ENCODE peak calls at places on chromosomes 12 and 14, in ten cellular contexts. One of them, this sample, is unnamed.

GRCh38 chr12:92193063-92193462 is 47.4 kb upstream of the BTG1 start:
- DNase-seq in heart left ventricle: no peak
- DNase-seq in transverse colon: no peak
- DNase-seq in breast epithelium: no peak
- DNase-seq in uterus: no peak
- DNase-seq in lower leg skin: no peak
- DNase-seq in thyroid gland: no peak
- DNase-seq in esophagus squamous epithelium: no peak
- DNase-seq in prostate gland: no peak
- DNase-seq in Peyer's patch: no peak
- DNase-seq in this sample: no peak

GRCh38 chr12:71636704-71637115 is 26.9 kb downstream of the ZFC3H1 start:
- DNase-seq in heart left ventricle: no peak
- DNase-seq in transverse colon: no peak
- DNase-seq in breast epithelium: no peak
- DNase-seq in uterus: no peak
- DNase-seq in lower leg skin: no peak
- DNase-seq in thyroid gland: no peak
- DNase-seq in esophagus squamous epithelium: no peak
- DNase-seq in prostate gland: peak
- DNase-seq in Peyer's patch: no peak
- DNase-seq in this sample: no peak

GRCh38 chr12:24780969-24781368 is 167.9 kb downstream of the BCAT1 start:
- DNase-seq in heart left ventricle: no peak
- DNase-seq in transverse colon: no peak
- DNase-seq in breast epithelium: no peak
- DNase-seq in uterus: no peak
- DNase-seq in lower leg skin: no peak
- DNase-seq in thyroid gland: no peak
- DNase-seq in esophagus squamous epithelium: no peak
- DNase-seq in prostate gland: no peak
- DNase-seq in Peyer's patch: no peak
- DNase-seq in this sample: no peak

GRCh38 chr14:104893435-104894207 is 28.6 kb downstream of the CEP170B start:
- DNase-seq in heart left ventricle: no peak
- DNase-seq in transverse colon: peak
- DNase-seq in breast epithelium: no peak
- DNase-seq in uterus: peak
- DNase-seq in lower leg skin: peak
- DNase-seq in thyroid gland: no peak
- DNase-seq in esophagus squamous epithelium: no peak
- DNase-seq in prostate gland: peak
- DNase-seq in Peyer's patch: peak
- DNase-seq in this sample: no peak

GRCh38 chr12:1977109-1977508 is 27.1 kb downstream of the DCP1B start:
- DNase-seq in heart left ventricle: no peak
- DNase-seq in transverse colon: no peak
- DNase-seq in breast epithelium: no peak
- DNase-seq in uterus: no peak
- DNase-seq in lower leg skin: no peak
- DNase-seq in thyroid gland: no peak
- DNase-seq in esophagus squamous epithelium: no peak
- DNase-seq in prostate gland: no peak
- DNase-seq in Peyer's patch: no peak
- DNase-seq in this sample: no peak

GRCh38 chr12:66708704-66709443 is 30.0 kb upstream of the GRIP1 start:
- DNase-seq in heart left ventricle: no peak
- DNase-seq in transverse colon: no peak
- DNase-seq in breast epithelium: no peak
- DNase-seq in uterus: no peak
- DNase-seq in lower leg skin: no peak
- DNase-seq in thyroid gland: no peak
- DNase-seq in esophagus squamous epithelium: no peak
- DNase-seq in prostate gland: no peak
- DNase-seq in Peyer's patch: no peak
- DNase-seq in this sample: no peak

GRCh38 chr12:100127766-100128508 is 14.7 kb downstream of the BLTP3B start:
- DNase-seq in heart left ventricle: no peak
- DNase-seq in transverse colon: no peak
- DNase-seq in breast epithelium: no peak
- DNase-seq in uterus: peak
- DNase-seq in lower leg skin: no peak
- DNase-seq in thyroid gland: no peak
- DNase-seq in esophagus squamous epithelium: no peak
- DNase-seq in prostate gland: no peak
- DNase-seq in Peyer's patch: no peak
- DNase-seq in this sample: no peak

GRCh38 chr14:102019141-102019540 is 54.8 kb downstream of the DYNC1H1 start:
- DNase-seq in heart left ventricle: no peak
- DNase-seq in transverse colon: no peak
- DNase-seq in breast epithelium: no peak
- DNase-seq in uterus: no peak
- DNase-seq in lower leg skin: no peak
- DNase-seq in thyroid gland: no peak
- DNase-seq in esophagus squamous epithelium: no peak
- DNase-seq in prostate gland: no peak
- DNase-seq in Peyer's patch: no peak
- DNase-seq in this sample: no peak

GRCh38 chr14:27078176-27078575 is 480.3 kb upstream of the NOVA1 start:
- DNase-seq in heart left ventricle: no peak
- DNase-seq in transverse colon: no peak
- DNase-seq in breast epithelium: no peak
- DNase-seq in uterus: no peak
- DNase-seq in lower leg skin: no peak
- DNase-seq in thyroid gland: no peak
- DNase-seq in esophagus squamous epithelium: no peak
- DNase-seq in prostate gland: no peak
- DNase-seq in Peyer's patch: no peak
- DNase-seq in this sample: no peak

GRCh38 chr12:12941450-12942350 is 10.3 kb downstream of the GPRC5D start:
- DNase-seq in heart left ventricle: no peak
- DNase-seq in transverse colon: no peak
- DNase-seq in breast epithelium: no peak
- DNase-seq in uterus: no peak
- DNase-seq in lower leg skin: no peak
- DNase-seq in thyroid gland: no peak
- DNase-seq in esophagus squamous epithelium: no peak
- DNase-seq in prostate gland: no peak
- DNase-seq in Peyer's patch: no peak
- DNase-seq in this sample: no peak
- TF ChIP-seq POLR2A in heart left ventricle: no peak
- TF ChIP-seq POLR2A in transverse colon: no peak
- TF ChIP-seq POLR2A in breast epithelium: no peak
- TF ChIP-seq POLR2A in uterus: no peak
- TF ChIP-seq POLR2A in lower leg skin: no peak
- TF ChIP-seq POLR2A in thyroid gland: no peak
- TF ChIP-seq POLR2A in esophagus squamous epithelium: no peak
- TF ChIP-seq POLR2A in prostate gland: no peak
- TF ChIP-seq POLR2A in Peyer's patch: no peak
- TF ChIP-seq POLR2A in this sample: no peak

DNA sequence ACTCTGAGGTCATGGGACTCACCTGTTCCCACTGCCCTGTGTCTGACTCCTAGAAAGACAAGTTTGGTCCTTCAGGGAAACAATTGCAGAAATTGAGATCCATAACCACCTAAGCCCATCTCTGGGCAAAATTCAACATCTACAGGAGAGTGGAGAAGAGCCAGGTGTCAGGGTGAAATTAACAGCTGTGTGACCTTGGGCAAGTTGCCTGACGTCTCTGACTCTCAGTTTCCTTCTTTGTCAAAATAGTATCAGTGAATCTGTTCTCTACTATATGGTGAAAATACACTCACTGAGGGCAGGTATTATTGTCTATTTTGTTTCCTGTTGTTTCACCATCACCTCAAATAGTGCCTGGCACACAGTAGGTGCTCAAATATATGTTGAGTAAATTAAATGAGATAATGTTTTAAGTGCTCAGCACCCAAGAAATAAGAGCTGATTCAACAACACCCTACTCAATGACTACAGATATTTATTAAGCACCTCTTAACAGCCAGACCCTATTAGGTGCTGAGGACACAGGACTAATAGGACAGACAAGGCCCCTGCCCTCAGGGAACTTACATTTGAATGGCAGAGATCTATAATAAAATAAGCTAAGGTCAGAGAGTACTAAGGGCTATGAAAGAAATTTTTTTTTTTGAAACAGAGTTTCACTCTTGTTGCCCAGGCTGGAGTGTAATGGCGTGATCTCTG is 14.2 kb upstream of the IFT81 start:
- DNase-seq in heart left ventricle: no peak
- DNase-seq in transverse colon: no peak
- DNase-seq in breast epithelium: no peak
- DNase-seq in uterus: no peak
- DNase-seq in lower leg skin: no peak
- DNase-seq in thyroid gland: no peak
- DNase-seq in esophagus squamous epithelium: no peak
- DNase-seq in prostate gland: no peak
- DNase-seq in Peyer's patch: no peak
- DNase-seq in this sample: no peak
- H3K4me3 ChIP-seq in heart left ventricle: no peak
- H3K4me3 ChIP-seq in transverse colon: no peak
- H3K4me3 ChIP-seq in breast epithelium: no peak
- H3K4me3 ChIP-seq in uterus: no peak
- H3K4me3 ChIP-seq in lower leg skin: no peak
- H3K4me3 ChIP-seq in thyroid gland: no peak
- H3K4me3 ChIP-seq in esophagus squamous epithelium: no peak
- H3K4me3 ChIP-seq in prostate gland: no peak
- H3K4me3 ChIP-seq in Peyer's patch: no peak
- H3K4me3 ChIP-seq in this sample: no peak

GRCh38 chr12:47205532-47206449 is 126.0 kb upstream of the AMIGO2 start:
- DNase-seq in heart left ventricle: no peak
- DNase-seq in transverse colon: no peak
- DNase-seq in breast epithelium: no peak
- DNase-seq in uterus: no peak
- DNase-seq in lower leg skin: no peak
- DNase-seq in thyroid gland: no peak
- DNase-seq in esophagus squamous epithelium: no peak
- DNase-seq in prostate gland: no peak
- DNase-seq in Peyer's patch: no peak
- DNase-seq in this sample: no peak
- TF ChIP-seq POLR2A in heart left ventricle: no peak
- TF ChIP-seq POLR2A in transverse colon: no peak
- TF ChIP-seq POLR2A in breast epithelium: no peak
- TF ChIP-seq POLR2A in uterus: no peak
- TF ChIP-seq POLR2A in lower leg skin: no peak
- TF ChIP-seq POLR2A in thyroid gland: no peak
- TF ChIP-seq POLR2A in esophagus squamous epithelium: no peak
- TF ChIP-seq POLR2A in prostate gland: no peak
- TF ChIP-seq POLR2A in Peyer's patch: no peak
- TF ChIP-seq POLR2A in this sample: no peak

GRCh38 chr14:92253381-92253894 is 69.5 kb upstream of the SLC24A4 start:
- DNase-seq in heart left ventricle: no peak
- DNase-seq in transverse colon: no peak
- DNase-seq in breast epithelium: no peak
- DNase-seq in uterus: no peak
- DNase-seq in lower leg skin: peak
- DNase-seq in thyroid gland: peak
- DNase-seq in esophagus squamous epithelium: no peak
- DNase-seq in prostate gland: no peak
- DNase-seq in Peyer's patch: no peak
- DNase-seq in this sample: no peak
- H3K4me3 ChIP-seq in heart left ventricle: no peak
- H3K4me3 ChIP-seq in transverse colon: no peak
- H3K4me3 ChIP-seq in breast epithelium: no peak
- H3K4me3 ChIP-seq in uterus: no peak
- H3K4me3 ChIP-seq in lower leg skin: no peak
- H3K4me3 ChIP-seq in thyroid gland: no peak
- H3K4me3 ChIP-seq in esophagus squamous epithelium: no peak
- H3K4me3 ChIP-seq in prostate gland: no peak
- H3K4me3 ChIP-seq in Peyer's patch: no peak
- H3K4me3 ChIP-seq in this sample: no peak